ENCODE peak calls at places on chromosomes 11 and 22, in five cellular contexts. Y, F, A, B and P are unnamed samples.

GRCh38 chr11:65454696-65455456 is 32.3 kb downstream of the NEAT1 start:
- DNase-seq in Y (peak), F (peak), A (no peak), B (peak), P (peak)

GRCh38 chr22:42683599-42684283 is 34.5 kb upstream of the CYB5R3 start:
- DNase-seq in B (no peak), Y (no peak), A (no peak), F (no peak), P (no peak)

GRCh38 chr22:46802608-46803027 is 40.2 kb downstream of the TBC1D22A start:
- DNase-seq in Y (no peak), F (no peak), B (no peak), A (no peak), P (no peak)

GRCh38 chr11:332651-333480 is 12.2 kb upstream of the IFITM3 start:
- DNase-seq in Y (no peak), A (no peak), F (no peak), B (no peak), P (no peak)

GRCh38 chr11:94563176-94563847 is 3.9 kb upstream of the PIWIL4 start:
- DNase-seq in A (no peak), B (no peak), Y (no peak), F (no peak), P (no peak)

GRCh38 chr11:116035972-116036371 is 531.8 kb upstream of the CADM1 start:
- DNase-seq in B (no peak), Y (peak), A (no peak), F (no peak), P (peak)

GRCh38 chr22:48277868-48278581 is 1515.6 kb downstream of the TBC1D22A start:
- DNase-seq in Y (no peak), A (no peak), B (no peak), F (no peak), P (no peak)

GRCh38 chr22:47654922-47655451 is 892.5 kb downstream of the TBC1D22A start:
- DNase-seq in Y (no peak), A (no peak), B (no peak), F (no peak), P (no peak)

GRCh38 chr22:24181996-24182560 is 791 bp downstream of the SUSD2 start:
- DNase-seq in A (no peak), Y (no peak), B (no peak), F (no peak), P (no peak)

GRCh38 chr11:77725433-77725832 is 87.8 kb upstream of the CLNS1A start:
- DNase-seq in F (no peak), B (no peak), Y (no peak), A (no peak), P (peak)

GRCh38 chr11:100876826-100877545 is 189.9 kb downstream of the ARHGAP42 start:
- DNase-seq in Y (peak), F (no peak), A (no peak), B (no peak), P (peak)

GRCh38 chr11:31645747-31646146 is 136.2 kb downstream of the ELP4 start:
- DNase-seq in Y (no peak), F (peak), B (no peak), A (peak), P (no peak)

GRCh38 chr11:108063410-108063809 is 54.7 kb downstream of the CUL5 start:
- DNase-seq in F (no peak), Y (no peak), A (no peak), B (no peak), P (no peak)

GRCh38 chr11:132045116-132045515 is 674.7 kb downstream of the NTM start:
- DNase-seq in A (no peak), Y (no peak), F (no peak), B (no peak), P (no peak)

GRCh38 chr11:17574141-17574798 is 27.2 kb downstream of the OTOG start:
- DNase-seq in F (no peak), A (no peak), B (no peak), Y (no peak), P (no peak)